ENCODE peak calls at places on chromosomes 1 and 21, in six cellular contexts. Q, U, X, H, V and O are unnamed samples.

GRCh38 chr1:151790940-151791651 is 796 bp upstream of the TDRKH start:
- DNase-seq in Q (peak), U (peak), X (peak), H (no peak), V (peak), O (no peak)

GRCh38 chr1:117633423-117633822 is 27.6 kb downstream of the TENT5C start:
- DNase-seq in Q (no peak), U (no peak), X (no peak), H (no peak), V (no peak), O (no peak)

GRCh38 chr1:167562697-167563096 is 9.1 kb upstream of the CREG1 start:
- DNase-seq in Q (no peak), U (no peak), X (no peak), H (no peak), V (no peak), O (peak)

GRCh38 chr21:26851109-26851944 is 6.1 kb upstream of the ADAMTS1 start:
- DNase-seq in Q (no peak), U (no peak), X (no peak), H (no peak), V (no peak), O (no peak)

GRCh38 chr1:182357913-182358312 is 33.7 kb downstream of the GLUL start:
- DNase-seq in Q (no peak), U (no peak), X (no peak), H (no peak), V (no peak), O (no peak)

GRCh38 chr1:205438213-205439158 is 16.6 kb upstream of the LEMD1 start:
- DNase-seq in Q (peak), U (peak), X (peak), H (no peak), V (peak), O (peak)

GRCh38 chr1:84374991-84375838 is 23.1 kb upstream of the DNASE2B start:
- DNase-seq in Q (no peak), U (no peak), X (no peak), H (no peak), V (no peak), O (no peak)

GRCh38 chr1:1128454-1129139 is 12.7 kb upstream of the C1orf159 start:
- DNase-seq in Q (no peak), U (no peak), X (no peak), H (no peak), V (peak), O (no peak)

GRCh38 chr1:69671363-69672010 is 103.8 kb downstream of the LRRC7 start:
- DNase-seq in Q (no peak), U (no peak), X (no peak), H (no peak), V (no peak), O (no peak)

GRCh38 chr1:27116697-27117096 is 38.2 kb downstream of the SLC9A1 start:
- DNase-seq in Q (no peak), U (no peak), X (no peak), H (no peak), V (no peak), O (no peak)

GRCh38 chr1:23966973-23967493 is 7.4 kb downstream of the PNRC2 start:
- DNase-seq in Q (no peak), U (no peak), X (no peak), H (no peak), V (no peak), O (no peak)

GRCh38 chr1:93159337-93159736 is 20.9 kb downstream of the TMED5 start:
- DNase-seq in Q (no peak), U (no peak), X (no peak), H (no peak), V (no peak), O (no peak)

GRCh38 chr1:23168079-23168461 is 586 bp downstream of the LUZP1 start:
- DNase-seq in Q (peak), U (no peak), X (peak), H (no peak), V (no peak), O (no peak)

GRCh38 chr1:85258536-85259117 is 835 bp downstream of the C1orf52 start:
- DNase-seq in Q (no peak), U (no peak), X (no peak), H (no peak), V (no peak), O (no peak)

GRCh38 chr21:42316891-42317290 is 1.7 kb upstream of the TFF3 start:
- DNase-seq in Q (no peak), U (no peak), X (no peak), H (no peak), V (no peak), O (no peak)

GRCh38 chr1:50930965-50931737 is 28.9 kb downstream of the FAF1 start:
- DNase-seq in Q (no peak), U (no peak), X (no peak), H (no peak), V (no peak), O (peak)

GRCh38 chr21:27759820-27760219 is 792.9 kb upstream of the ADAMTS5 start:
- DNase-seq in Q (no peak), U (no peak), X (no peak), H (no peak), V (no peak), O (no peak)

GRCh38 chr1:205493241-205494085 is 11.0 kb upstream of the CDK18 start:
- DNase-seq in Q (peak), U (no peak), X (no peak), H (no peak), V (peak), O (peak)

GRCh38 chr1:8970870-8971337 is 25.2 kb downstream of the CA6 start:
- DNase-seq in Q (no peak), U (no peak), X (no peak), H (peak), V (no peak), O (no peak)

GRCh38 chr1:37989381-37989930 is 366 bp downstream of the SF3A3 start:
- DNase-seq in Q (peak), U (no peak), X (peak), H (no peak), V (no peak), O (peak)

GRCh38 chr1:62782197-62782886 is 1.6 kb upstream of the ATG4C start:
- DNase-seq in Q (no peak), U (no peak), X (no peak), H (no peak), V (no peak), O (peak)

GRCh38 chr1:243363832-243364231 is 108.0 kb downstream of the SDCCAG8 start:
- DNase-seq in Q (no peak), U (no peak), X (no peak), H (no peak), V (no peak), O (no peak)

GRCh38 chr1:76053021-76053420 is 21.5 kb upstream of the ST6GALNAC3 start:
- DNase-seq in Q (peak), U (no peak), X (no peak), H (no peak), V (no peak), O (no peak)

GRCh38 chr1:162010175-162010506 is 13.5 kb downstream of the OLFML2B start:
- DNase-seq in Q (no peak), U (no peak), X (no peak), H (no peak), V (no peak), O (no peak)

GRCh38 chr1:12040457-12041051 is 21.3 kb downstream of the MIIP start:
- DNase-seq in Q (no peak), U (peak), X (peak), H (peak), V (no peak), O (peak)

GRCh38 chr1:76868154-76868882 is 1.0 kb downstream of the ST6GALNAC5 start:
- DNase-seq in Q (peak), U (peak), X (no peak), H (no peak), V (no peak), O (peak)

GRCh38 chr1:221979461-221980032 is 237.7 kb upstream of the DUSP10 start:
- DNase-seq in Q (no peak), U (no peak), X (peak), H (no peak), V (peak), O (no peak)

GRCh38 chr1:22326931-22327330 is 124.7 kb upstream of the ZBTB40 start:
- DNase-seq in Q (no peak), U (no peak), X (no peak), H (no peak), V (no peak), O (no peak)

GRCh38 chr1:39733161-39733560 is 5.5 kb upstream of the PPIE start:
- DNase-seq in Q (no peak), U (no peak), X (no peak), H (no peak), V (no peak), O (peak)

GRCh38 chr21:44865561-44866280 is 7.8 kb downstream of the PTTG1IP start:
- DNase-seq in Q (no peak), U (no peak), X (no peak), H (no peak), V (no peak), O (no peak)

GRCh38 chr1:19418503-19418971 is 66.8 kb downstream of the CAPZB start:
- DNase-seq in Q (no peak), U (no peak), X (no peak), H (no peak), V (no peak), O (peak)

GRCh38 chr1:177907000-177907399 is 62.9 kb downstream of the SEC16B start:
- DNase-seq in Q (no peak), U (no peak), X (no peak), H (no peak), V (no peak), O (no peak)

GRCh38 chr1:56527548-56528302 is 51.6 kb downstream of the PLPP3 start:
- DNase-seq in Q (no peak), U (no peak), X (no peak), H (no peak), V (no peak), O (no peak)

GRCh38 chr1:158506369-158506987 is 34.5 kb downstream of the OR10R2 start:
- DNase-seq in Q (peak), U (peak), X (peak), H (peak), V (peak), O (peak)
- TF ChIP-seq SMC3 in Q (peak), U (no peak), X (peak), H (peak), V (no peak), O (peak)

GRCh38 chr1:42266253-42267135 is 68.5 kb downstream of the FOXJ3 start:
- DNase-seq in Q (no peak), U (no peak), X (no peak), H (no peak), V (no peak), O (no peak)
- TF ChIP-seq SMC3 in Q (no peak), U (no peak), X (no peak), H (no peak), V (no peak), O (no peak)

GRCh38 chr1:186829679-186830587 is 1.2 kb downstream of the PLA2G4A start:
- DNase-seq in Q (no peak), U (no peak), X (no peak), H (no peak), V (no peak), O (no peak)

GRCh38 chr1:186834405-186834958 is 5.7 kb downstream of the PLA2G4A start:
- DNase-seq in Q (no peak), U (no peak), X (no peak), H (no peak), V (no peak), O (no peak)

DNA sequence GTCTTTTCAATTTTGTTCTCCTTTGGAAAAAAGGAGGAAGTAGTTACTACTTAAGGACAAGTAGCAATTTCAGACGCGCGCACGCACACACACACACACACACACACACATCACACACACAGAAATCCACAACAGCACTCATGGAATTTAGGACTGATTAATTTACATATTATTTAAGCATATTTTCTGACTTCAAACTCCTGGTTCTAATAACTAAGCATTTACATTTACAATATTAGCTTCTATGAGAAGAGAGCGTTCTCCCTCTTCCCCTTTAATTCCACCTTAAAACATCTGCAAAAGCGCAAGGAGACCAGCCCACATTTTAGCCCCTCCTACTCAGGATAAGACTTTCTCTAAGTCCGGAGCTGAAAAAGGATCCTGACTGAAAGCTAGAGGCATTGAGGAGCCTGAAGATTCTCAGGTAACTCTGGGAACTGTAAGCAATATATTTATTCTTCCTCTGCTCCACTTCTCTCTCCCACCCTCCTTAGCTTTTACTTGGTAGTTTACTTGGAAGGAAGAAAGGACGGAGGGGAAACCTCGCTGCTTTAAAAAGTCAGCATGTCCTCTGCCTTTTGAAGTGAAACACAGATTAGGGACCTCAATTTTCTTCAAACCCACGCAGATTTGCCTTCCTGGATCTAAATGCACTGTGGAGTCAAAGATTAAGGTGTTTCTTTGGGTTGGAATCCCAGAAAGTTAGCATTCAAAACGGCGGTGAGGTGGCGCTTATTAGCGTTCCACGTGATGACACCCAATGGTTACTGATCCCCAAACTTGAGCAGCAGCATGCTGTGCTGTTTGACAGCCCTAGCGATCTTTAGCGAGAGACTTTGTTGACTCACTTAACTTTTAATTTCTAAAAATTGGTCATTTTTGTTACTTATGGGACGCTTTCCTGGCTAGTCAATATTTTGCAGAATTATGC is at the start of gene PLA2G4A:
- DNase-seq in Q (no peak), U (peak), X (no peak), H (no peak), V (no peak), O (peak)
- TF ChIP-seq SMC3 in Q (no peak), U (peak), X (no peak), H (no peak), V (no peak), O (no peak)

GRCh38 chr1:20454004-20454403 is 32.0 kb downstream of the CAMK2N1 start:
- DNase-seq in Q (no peak), U (no peak), X (no peak), H (no peak), V (no peak), O (no peak)
- TF ChIP-seq SMC3 in Q (no peak), U (no peak), X (no peak), H (no peak), V (no peak), O (no peak)